ENCODE peak calls at places on chromosomes 13 and 19, in seven cellular contexts. C is tibial artery, B is AG04450, N is uterus, S is A549, D is thyroid gland, U is hepatocyte. J is an unnamed sample.

GRCh38 chr13:79492313-79492798 is 11.4 kb downstream of the NDFIP2 start:
- DNase-seq in D (peak), N (no peak), S (no peak), B (no peak), C (no peak), U (no peak), J (peak)

GRCh38 chr19:33814181-33815165 is 17.8 kb downstream of the KCTD15 start:
- DNase-seq in C (peak), U (no peak), B (no peak), D (no peak), S (no peak), N (no peak), J (no peak)

GRCh38 chr13:28002886-28003698 is 14.6 kb upstream of the URAD start:
- DNase-seq in D (no peak), C (no peak), N (no peak), U (no peak), B (no peak), S (no peak), J (no peak)

GRCh38 chr13:31731923-31732322 is 7.4 kb upstream of the RXFP2 start:
- DNase-seq in C (no peak), N (no peak), B (no peak), U (no peak), D (no peak), S (no peak), J (no peak)

GRCh38 chr19:10238172-10238783 is 7.1 kb upstream of the S1PR2 start:
- DNase-seq in N (peak), S (peak), B (peak), U (peak), C (peak), D (no peak), J (peak)

GRCh38 chr13:97855570-97855970 is 97.9 kb upstream of the IPO5 start:
- DNase-seq in B (peak), C (no peak), S (peak), U (peak), D (peak), N (peak), J (peak)

GRCh38 chr13:32314968-32315254 is 252 bp downstream of the ZAR1L start:
- DNase-seq in U (peak), N (peak), C (peak), B (no peak), D (peak), S (peak), J (peak)

GRCh38 chr19:3627351-3627723 is 747 bp upstream of the CACTIN start:
- DNase-seq in B (no peak), U (no peak), S (no peak), N (no peak), C (no peak), D (peak), J (no peak)

GRCh38 chr13:78029891-78030290 is 111.3 kb upstream of the EDNRB start:
- DNase-seq in D (no peak), B (no peak), N (no peak), S (no peak), C (no peak), U (no peak), J (no peak)

GRCh38 chr13:26708007-26708297 is 52.6 kb downstream of the GPR12 start:
- DNase-seq in N (no peak), S (no peak), U (no peak), D (no peak), C (no peak), B (no peak), J (no peak)

GRCh38 chr19:47778954-47779351 is 450 bp downstream of the SELENOW start:
- DNase-seq in C (peak), U (peak), B (no peak), N (peak), D (peak), S (no peak), J (peak)

GRCh38 chr13:109687559-109688448 is 98.6 kb downstream of the IRS2 start:
- DNase-seq in N (no peak), C (no peak), S (no peak), D (no peak), U (peak), B (no peak), J (no peak)

GRCh38 chr19:44260695-44261446 is 1.2 kb downstream of the ZNF233 start:
- DNase-seq in N (no peak), D (no peak), C (no peak), B (no peak), U (no peak), S (no peak), J (no peak)

GRCh38 chr19:40286674-40287421 is 1.7 kb upstream of the AKT2 start:
- DNase-seq in U (no peak), N (no peak), S (no peak), B (no peak), D (no peak), C (no peak), J (no peak)

GRCh38 chr19:52991484-52991883 is 22.2 kb upstream of the ERVV-1 start:
- DNase-seq in N (no peak), C (no peak), S (no peak), D (no peak), B (no peak), U (no peak), J (peak)

GRCh38 chr19:53908933-53909415 is at the start of gene CACNG7:
- DNase-seq in D (no peak), B (no peak), S (peak), N (no peak), C (no peak), U (no peak), J (no peak)

GRCh38 chr13:28100149-28101121 is at the start of gene FLT3:
- DNase-seq in D (peak), U (peak), S (peak), N (no peak), B (no peak), C (no peak), J (peak)

GRCh38 chr19:58007285-58007684 is 4.7 kb upstream of the ZNF606 start:
- DNase-seq in U (no peak), D (no peak), B (no peak), C (no peak), S (peak), N (no peak), J (no peak)

GRCh38 chr13:32316030-32316344 is 679 bp downstream of the BRCA2 start:
- DNase-seq in U (no peak), B (no peak), C (no peak), N (no peak), S (no peak), D (no peak), J (no peak)

GRCh38 chr19:15091918-15092753 is 10.1 kb downstream of the OR1I1 start:
- DNase-seq in N (peak), D (peak), S (peak), C (no peak), B (peak), U (peak), J (peak)

GRCh38 chr13:95403349-95404140 is 102.3 kb upstream of the ABCC4 start:
- DNase-seq in B (no peak), U (peak), C (no peak), N (no peak), D (peak), S (no peak), J (peak)

GRCh38 chr19:40521276-40521675 is 54.5 kb downstream of the SPTBN4 start:
- DNase-seq in U (no peak), D (no peak), B (no peak), C (no peak), N (no peak), S (peak), J (peak)

DNA sequence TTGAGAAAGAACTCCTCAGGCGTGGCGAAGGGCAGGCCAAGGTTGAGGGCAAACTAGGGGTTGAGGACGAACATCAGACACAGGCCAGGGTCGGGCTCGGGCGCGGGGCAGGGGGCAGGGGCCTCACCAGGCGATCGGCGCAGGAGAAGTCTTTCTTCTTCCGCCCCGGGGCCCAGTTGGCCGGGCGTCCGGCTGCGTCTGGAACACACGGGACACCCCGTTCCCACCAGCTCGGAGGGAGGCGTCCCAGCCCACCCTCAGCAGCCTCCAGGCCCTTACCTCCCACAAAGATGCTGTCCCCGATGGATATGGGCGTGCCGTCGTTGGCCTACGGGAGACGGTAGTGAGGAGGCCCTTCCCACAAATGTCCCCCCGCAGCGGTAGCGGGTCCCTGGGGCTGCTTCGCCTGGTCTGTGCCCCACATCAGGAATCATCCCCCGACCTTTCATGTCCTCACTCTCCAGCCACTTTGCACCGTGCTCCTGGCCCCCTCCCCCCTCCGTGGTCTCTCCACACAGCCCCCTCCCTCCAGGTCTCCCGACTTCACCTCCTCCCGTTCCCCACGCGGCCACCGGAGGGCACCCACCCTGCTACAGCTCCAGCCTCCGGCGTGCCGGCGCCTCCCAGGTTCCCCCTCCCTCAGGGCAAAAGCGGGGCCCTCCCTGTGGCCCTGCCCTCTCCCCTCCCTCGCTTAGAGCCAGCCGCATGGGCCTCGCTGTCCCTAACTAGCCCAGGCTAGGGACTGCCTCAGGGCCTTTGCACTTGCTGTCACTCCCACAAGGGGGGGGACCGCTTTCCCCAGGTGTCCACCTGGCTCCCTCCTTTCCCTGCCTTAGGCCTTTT is 4.7 kb downstream of the PNKP start:
- DNase-seq in B (no peak), S (no peak), N (no peak), D (peak), U (no peak), C (no peak), J (no peak)
- TF ChIP-seq CTCF in B (peak), S (peak), N (no peak), D (no peak), U (peak), C (no peak), J (peak)

GRCh38 chr13:65064967-65065366 is 2165.2 kb downstream of the PCDH9 start:
- DNase-seq in D (no peak), N (no peak), C (no peak), U (no peak), S (peak), B (no peak), J (no peak)
- H3K4me3 ChIP-seq in D (no peak), N (no peak), C (no peak), U (no peak), S (no peak), B (no peak), J (no peak)

GRCh38 chr19:51772977-51773376 is 12.0 kb downstream of the FPR2 start:
- DNase-seq in U (no peak), N (no peak), S (no peak), D (no peak), B (no peak), C (no peak), J (no peak)
- TF ChIP-seq CTCF in U (no peak), N (no peak), S (no peak), D (no peak), B (no peak), C (no peak), J (no peak)

DNA sequence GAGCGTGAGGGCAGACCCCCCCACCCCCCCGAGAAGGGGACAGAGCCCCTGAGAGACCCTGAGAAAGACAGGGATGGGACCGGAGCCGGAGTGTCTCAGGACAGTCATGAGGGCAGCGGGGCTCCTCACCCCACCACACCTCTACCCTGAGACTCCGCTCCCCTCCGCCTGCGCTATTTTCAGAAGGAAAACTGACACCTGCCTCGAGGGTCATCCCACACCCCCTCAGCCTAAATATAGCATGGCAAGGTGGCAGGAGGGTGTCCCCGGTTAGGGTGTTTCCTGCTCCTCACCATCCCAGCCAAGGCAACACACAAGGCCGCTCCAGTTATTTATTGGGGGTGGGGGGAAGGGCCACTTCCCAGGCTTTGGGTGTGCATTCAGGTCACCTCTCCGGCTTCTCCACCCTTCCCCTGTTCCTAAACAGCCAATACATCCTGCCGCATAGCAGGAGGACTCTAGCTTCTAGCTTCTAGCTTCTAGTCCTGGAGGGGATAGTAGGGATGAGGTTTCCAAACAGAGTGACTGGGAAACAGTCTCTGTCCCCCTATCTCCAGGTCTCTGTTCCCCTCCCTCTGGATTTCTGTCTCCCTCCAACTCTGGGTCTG is 1.4 kb upstream of the NTF4 start:
- DNase-seq in C (no peak), B (no peak), N (no peak), S (no peak), U (no peak), D (no peak), J (no peak)
- H3K4me3 ChIP-seq in C (no peak), B (no peak), N (no peak), S (no peak), U (no peak), D (no peak), J (no peak)

DNA sequence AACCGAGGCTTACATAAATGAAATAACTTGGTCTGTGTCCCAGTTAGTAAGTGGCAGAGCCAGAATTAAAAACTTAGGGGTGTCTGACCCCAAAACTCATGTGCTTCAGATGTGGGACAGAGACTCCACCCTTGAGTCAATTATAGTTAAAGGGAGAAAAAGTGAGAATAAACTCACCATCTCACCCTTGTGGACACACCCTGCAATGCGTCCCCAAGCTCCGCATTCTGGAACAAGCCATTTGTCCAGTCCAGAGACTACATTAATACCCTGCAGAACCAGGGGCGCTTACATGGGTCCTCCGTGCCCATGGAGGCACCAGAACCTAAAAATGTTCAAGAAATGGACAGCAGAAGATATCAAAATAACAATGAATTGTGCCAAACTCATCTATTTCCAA is 207.0 kb upstream of the ZNF507 start:
- DNase-seq in S (no peak), D (no peak), N (no peak), U (no peak), B (no peak), C (no peak), J (no peak)
- TF ChIP-seq CTCF in S (no peak), D (no peak), N (no peak), U (peak), B (no peak), C (no peak), J (no peak)

DNA sequence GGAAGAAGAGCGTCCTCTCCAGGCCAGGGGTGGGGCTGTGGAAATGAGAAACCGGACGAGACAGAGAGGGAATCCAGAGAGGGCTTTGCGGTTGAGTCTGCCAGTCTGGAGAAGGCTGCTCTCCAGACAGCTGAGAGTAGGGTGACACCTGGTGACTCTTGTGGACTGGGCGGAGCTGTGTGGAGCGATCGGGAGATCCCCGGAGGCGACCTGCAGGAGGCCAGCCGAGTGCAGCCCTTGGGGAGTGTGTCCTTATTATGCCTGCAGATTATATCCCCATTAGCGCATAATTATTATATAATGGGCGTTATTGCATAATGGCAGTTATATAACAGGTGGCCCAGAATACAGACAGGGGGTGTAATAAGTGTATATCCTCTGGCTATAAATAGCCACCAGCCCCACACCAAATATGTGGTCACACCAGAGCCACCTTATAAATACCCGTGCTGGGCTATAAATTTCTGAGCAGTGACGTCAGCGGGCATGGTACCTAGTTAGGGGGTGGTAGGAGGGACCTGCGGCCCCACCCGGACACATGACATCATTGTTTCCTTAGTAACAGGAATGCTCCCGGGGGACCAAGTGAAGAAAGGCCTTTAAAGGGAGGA is 41.2 kb downstream of the NFIX start:
- DNase-seq in N (peak), B (no peak), D (peak), C (no peak), U (peak), S (peak), J (peak)
- H3K4me3 ChIP-seq in N (no peak), B (no peak), D (no peak), C (no peak), U (no peak), S (no peak), J (no peak)

GRCh38 chr13:23567792-23568480 is 2.3 kb upstream of the TNFRSF19 start:
- DNase-seq in C (no peak), S (no peak), N (no peak), B (no peak), U (no peak), D (no peak), J (no peak)
- TF ChIP-seq CTCF in C (no peak), S (no peak), N (no peak), B (no peak), U (no peak), D (no peak), J (no peak)

DNA sequence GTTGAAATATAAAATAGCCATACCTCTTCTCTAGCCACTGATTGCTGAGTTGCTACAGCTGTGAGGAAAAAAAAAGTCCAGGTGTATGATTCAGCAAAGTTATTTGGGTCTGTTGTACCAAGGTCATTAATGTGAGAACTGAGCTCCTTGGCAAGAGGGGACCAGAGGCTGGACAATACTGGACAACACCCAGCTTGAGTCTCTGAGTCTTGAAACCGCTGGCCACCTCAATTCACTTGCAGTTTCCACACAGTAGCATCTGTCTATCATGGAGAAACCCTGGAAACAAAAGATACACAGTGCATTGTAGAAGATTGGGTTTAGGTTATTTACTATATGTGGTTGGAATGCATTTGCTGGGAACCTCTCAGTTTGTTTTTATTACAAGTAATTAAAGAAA is 60.4 kb downstream of the WDFY2 start:
- DNase-seq in B (no peak), D (no peak), S (peak), N (no peak), U (no peak), C (no peak), J (peak)
- H3K4me3 ChIP-seq in B (no peak), D (no peak), S (no peak), N (no peak), U (no peak), C (no peak), J (no peak)

GRCh38 chr19:5047251-5047935 is 78.5 kb downstream of the KDM4B start:
- DNase-seq in C (no peak), D (no peak), N (no peak), B (no peak), S (no peak), U (no peak), J (no peak)

GRCh38 chr19:5048091-5048726 is 79.3 kb downstream of the KDM4B start:
- DNase-seq in N (peak), U (peak), S (peak), B (peak), D (peak), C (peak), J (peak)

GRCh38 chr19:5046339-5047039 is 77.6 kb downstream of the KDM4B start:
- DNase-seq in C (peak), N (no peak), U (peak), B (no peak), D (peak), S (peak), J (peak)

GRCh38 chr19:5045015-5045414 is 76.1 kb downstream of the KDM4B start:
- DNase-seq in B (no peak), S (no peak), D (no peak), C (no peak), N (no peak), U (no peak), J (no peak)

DNA sequence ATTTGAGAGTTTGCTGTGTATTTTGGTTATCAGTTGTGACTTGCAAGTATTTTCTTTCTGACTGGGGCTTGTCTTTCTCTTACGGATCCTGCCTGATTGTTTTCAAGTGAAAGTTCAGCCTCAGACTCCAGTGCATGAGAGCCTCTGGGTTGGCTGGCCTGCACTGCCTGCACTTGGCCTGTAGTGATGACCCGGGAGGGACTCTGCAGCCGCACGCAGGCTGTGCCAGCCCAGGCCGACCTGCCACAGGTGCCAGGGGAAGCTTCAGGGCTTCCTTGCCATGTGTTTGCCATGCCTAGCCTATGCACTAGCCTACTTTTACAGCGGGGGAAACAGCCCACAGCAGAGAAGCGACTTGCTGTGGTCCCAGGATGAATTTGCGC is 77.0 kb downstream of the KDM4B start:
- DNase-seq in C (no peak), U (no peak), N (no peak), D (no peak), B (no peak), S (peak), J (no peak)
- TF ChIP-seq CTCF in C (no peak), U (no peak), N (no peak), D (no peak), B (no peak), S (no peak), J (no peak)

J was measured in astrocyte of the spinal cord.